ENCODE peak calls at places on chromosomes 5 and 9, in five cellular contexts. T is colonic mucosa; W is CD8-positive, alpha-beta memory T cell; X is aorta; B is AG04450. G is an unnamed sample.

GRCh38 chr5:160438316-160439204 is 16.9 kb downstream of the PTTG1 start:
- DNase-seq in T (peak; percentile 65), W (peak; percentile 19), X (no peak), B (no peak), G (peak; percentile 52)

GRCh38 chr5:84069608-84070179 is 315.0 kb downstream of the EDIL3 start:
- DNase-seq in T (no peak), W (no peak), X (no peak), B (no peak), G (no peak)

GRCh38 chr9:110538169-110538568 is 41.4 kb downstream of the SVEP1 start:
- DNase-seq in T (no peak), W (no peak), X (no peak), B (peak; percentile 30), G (no peak)

GRCh38 chr5:67643531-67643930 is 446.9 kb upstream of the CD180 start:
- DNase-seq in T (no peak), W (no peak), X (no peak), B (no peak), G (no peak)

GRCh38 chr5:66113160-66113559 is 30.9 kb upstream of the SREK1 start:
- DNase-seq in T (no peak), W (no peak), X (no peak), B (no peak), G (no peak)

GRCh38 chr9:70421272-70422180 is 7.1 kb upstream of the KLF9 start:
- DNase-seq in T (no peak), W (no peak), X (no peak), B (no peak), G (no peak)

GRCh38 chr5:10145922-10146321 is 103.8 kb downstream of the ATPSCKMT start:
- DNase-seq in T (no peak), W (no peak), X (no peak), B (peak; percentile 10), G (no peak)

GRCh38 chr5:170643591-170643990 is 139.8 kb downstream of the KCNIP1 start:
- DNase-seq in T (no peak), W (no peak), X (no peak), B (no peak), G (no peak)

GRCh38 chr9:5801739-5802113 is 31.2 kb downstream of the ERMP1 start:
- DNase-seq in T (no peak), W (no peak), X (no peak), B (no peak), G (no peak)

GRCh38 chr5:60404171-60404570 is 295.8 kb downstream of the DEPDC1B start:
- DNase-seq in T (no peak), W (no peak), X (no peak), B (no peak), G (no peak)

GRCh38 chr5:5708367-5708919 is 286.0 kb downstream of the ICE1 start:
- DNase-seq in T (no peak), W (no peak), X (no peak), B (no peak), G (no peak)

GRCh38 chr9:38068616-38068865 is 486 bp downstream of the SHB start:
- DNase-seq in T (peak; percentile 49), W (no peak), X (no peak), B (no peak), G (peak; percentile 46)

DNA sequence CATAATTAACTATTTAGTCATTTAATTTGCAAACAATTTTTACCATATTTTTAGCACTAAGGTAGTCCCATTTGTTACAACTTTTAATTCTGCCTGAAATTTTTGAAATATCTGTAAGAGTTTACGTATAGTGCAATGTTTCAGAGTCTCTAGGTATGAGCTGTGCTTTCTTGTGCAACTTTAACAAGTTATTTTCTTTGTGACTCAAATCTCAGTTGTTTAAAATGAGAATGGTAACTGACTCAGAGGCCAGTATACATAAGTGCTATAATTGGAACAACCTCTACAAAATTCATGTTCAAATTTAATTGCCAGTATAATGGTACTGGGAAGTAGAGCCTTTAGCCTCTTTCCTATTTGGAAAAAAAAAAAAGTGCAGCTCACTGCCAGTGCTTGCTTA is 14.2 kb upstream of the ZNF883 start:
- DNase-seq in T (no peak), W (no peak), X (no peak), B (no peak), G (no peak)
- H3K9me3 ChIP-seq in T (no peaks in the 10 kb centered on the region), W (peaks cover 2% of the 10 kb centered on the region), X (peaks cover 17% of the 10 kb centered on the region), B (peaks cover 10% of the 10 kb centered on the region), G (peaks cover 90% of the 10 kb centered on the region)

GRCh38 chr9:102309379-102309778 is 570.9 kb upstream of the GRIN3A start:
- DNase-seq in T (no peak), W (no peak), X (no peak), B (no peak), G (no peak)
- H3K9me3 ChIP-seq in T (no peaks in the 10 kb centered on the region), W (no peaks in the 10 kb centered on the region), X (peaks cover 3% of the 10 kb centered on the region), B (peaks cover 15% of the 10 kb centered on the region), G (peaks cover 9% of the 10 kb centered on the region)

GRCh38 chr9:125147401-125147951 is 4.1 kb upstream of the SCAI start:
- DNase-seq in T (no peak), W (no peak), X (no peak), B (no peak), G (no peak)

GRCh38 chr9:125143377-125144090 is at the start of gene SCAI:
- DNase-seq in T (peak; percentile 99), W (peak; percentile 98), X (peak; percentile 99), B (peak; percentile 99), G (peak; percentile 99)

GRCh38 chr9:125146247-125146646 is 2.9 kb upstream of the SCAI start:
- DNase-seq in T (no peak), W (no peak), X (no peak), B (peak; percentile 87), G (no peak)

GRCh38 chr9:125142560-125143376 is 560 bp downstream of the SCAI start:
- DNase-seq in T (peak; percentile 28), W (no peak), X (no peak), B (no peak), G (no peak)

DNA sequence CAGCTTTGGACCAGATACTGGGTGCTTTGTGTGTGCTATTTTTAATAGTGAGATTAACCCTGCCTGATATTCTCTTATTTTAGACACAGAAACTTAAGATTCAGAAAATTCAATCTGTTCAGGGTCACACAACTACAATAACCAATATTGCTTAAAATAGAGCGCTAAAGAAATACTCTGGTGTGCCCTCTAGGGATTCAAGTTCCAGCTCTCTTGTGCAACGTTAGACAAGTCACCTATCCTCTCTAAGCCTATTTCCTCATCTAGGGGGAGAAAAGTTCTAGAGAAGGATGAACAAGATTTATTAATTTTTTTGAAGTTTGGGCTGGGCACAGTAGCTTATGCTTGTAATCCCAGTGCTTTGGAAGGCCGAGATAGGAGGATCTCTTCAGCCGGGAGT is 2.1 kb upstream of the SCAI start:
- DNase-seq in T (no peak), W (no peak), X (no peak), B (no peak), G (no peak)
- H3K9me3 ChIP-seq in T (no peaks in the 10 kb centered on the region), W (no peaks in the 10 kb centered on the region), X (no peaks in the 10 kb centered on the region), B (no peaks in the 10 kb centered on the region), G (no peaks in the 10 kb centered on the region)

DNA sequence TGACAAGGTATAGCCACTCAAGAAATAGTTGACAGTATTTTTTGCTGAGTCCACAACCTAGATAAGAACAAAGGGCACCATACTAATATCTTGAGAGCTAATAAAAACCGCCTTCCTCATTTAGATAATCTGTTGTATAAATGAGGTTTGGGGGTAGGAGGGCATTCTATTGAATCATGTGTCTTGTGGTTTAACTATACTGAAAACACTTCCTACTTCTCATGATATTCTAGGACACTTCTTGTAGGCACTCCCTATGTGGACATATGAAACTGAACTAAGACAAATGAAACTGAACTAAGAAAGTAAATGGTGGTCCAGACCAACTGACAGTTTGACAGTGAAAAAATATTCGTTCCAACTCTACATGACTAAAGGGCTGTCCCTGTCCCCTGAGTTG is 1268.5 kb upstream of the C9orf72 start:
- DNase-seq in T (no peak), W (no peak), X (no peak), B (no peak), G (no peak)
- H3K9me3 ChIP-seq in T (no peaks in the 10 kb centered on the region), W (no peaks in the 10 kb centered on the region), X (peaks cover 3% of the 10 kb centered on the region), B (peaks cover 18% of the 10 kb centered on the region), G (no peaks in the 10 kb centered on the region)

DNA sequence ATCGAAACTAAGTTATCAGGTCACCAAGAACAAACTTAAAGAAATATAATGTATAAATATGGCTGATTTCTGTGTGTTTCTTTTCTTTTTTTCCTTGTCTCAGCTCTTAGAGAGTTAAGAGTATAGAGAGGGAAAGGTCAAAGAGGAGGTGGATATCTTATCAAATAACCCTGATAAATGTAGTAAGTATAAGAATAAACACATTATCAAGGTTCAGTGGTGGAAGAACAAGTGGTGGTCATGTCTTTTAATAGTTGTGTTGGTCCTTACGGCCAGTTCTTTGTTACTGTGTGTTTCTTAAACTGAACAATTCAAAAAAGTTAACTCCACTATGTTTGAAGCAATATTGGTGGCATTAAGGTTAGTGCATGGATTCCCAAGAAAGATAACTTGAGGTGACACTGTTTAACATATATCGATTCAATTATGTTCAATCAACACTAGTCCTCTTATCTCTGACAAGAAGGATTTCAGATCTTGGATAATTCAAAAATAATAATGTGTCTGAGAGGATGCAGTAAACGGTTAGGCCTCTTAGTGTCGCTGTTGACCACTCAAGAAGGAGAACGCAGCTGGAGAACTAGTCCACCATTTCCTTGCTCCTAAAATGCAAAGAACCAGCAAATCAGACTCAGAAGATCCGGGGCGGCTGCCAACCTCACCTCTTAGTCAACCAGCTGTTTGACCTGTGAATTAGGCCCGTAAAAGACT is at the start of gene PCDHGA3:
- DNase-seq in T (no peak), W (no peak), X (no peak), B (no peak), G (no peak)
- H3K9me3 ChIP-seq in T (no peaks in the 10 kb centered on the region), W (peaks cover 4% of the 10 kb centered on the region), X (peaks cover 40% of the 10 kb centered on the region), B (peaks cover 55% of the 10 kb centered on the region), G (peaks cover 99% of the 10 kb centered on the region)

DNA sequence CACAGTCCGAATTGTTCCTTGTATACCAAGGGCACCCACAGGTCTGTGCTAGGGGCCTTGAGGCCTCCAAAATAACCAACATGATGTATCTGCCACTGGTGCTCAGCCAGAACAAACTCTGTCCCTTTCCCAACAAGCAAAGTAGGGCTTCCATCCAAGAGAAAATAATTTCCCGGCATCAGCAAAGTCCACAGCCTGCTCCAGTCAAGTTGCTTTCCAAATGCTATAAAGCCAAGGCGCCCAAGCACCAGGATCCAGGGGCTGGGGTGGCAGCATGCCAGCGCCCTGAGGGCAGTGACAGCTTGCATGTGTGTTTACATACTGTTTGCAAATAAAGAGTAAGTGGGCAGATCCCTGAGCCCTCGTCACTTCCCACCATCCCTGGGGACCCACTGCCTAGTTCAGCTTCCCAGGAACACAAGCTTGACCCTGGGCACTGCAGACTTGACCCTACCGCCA is 155.9 kb downstream of the ERCC6L2 start:
- DNase-seq in T (peak; percentile 40), W (no peak), X (peak; percentile 83), B (no peak), G (peak; percentile 86)
- H3K9me3 ChIP-seq in T (no peaks in the 10 kb centered on the region), W (no peaks in the 10 kb centered on the region), X (no peaks in the 10 kb centered on the region), B (peaks cover 16% of the 10 kb centered on the region), G (no peaks in the 10 kb centered on the region)

DNA sequence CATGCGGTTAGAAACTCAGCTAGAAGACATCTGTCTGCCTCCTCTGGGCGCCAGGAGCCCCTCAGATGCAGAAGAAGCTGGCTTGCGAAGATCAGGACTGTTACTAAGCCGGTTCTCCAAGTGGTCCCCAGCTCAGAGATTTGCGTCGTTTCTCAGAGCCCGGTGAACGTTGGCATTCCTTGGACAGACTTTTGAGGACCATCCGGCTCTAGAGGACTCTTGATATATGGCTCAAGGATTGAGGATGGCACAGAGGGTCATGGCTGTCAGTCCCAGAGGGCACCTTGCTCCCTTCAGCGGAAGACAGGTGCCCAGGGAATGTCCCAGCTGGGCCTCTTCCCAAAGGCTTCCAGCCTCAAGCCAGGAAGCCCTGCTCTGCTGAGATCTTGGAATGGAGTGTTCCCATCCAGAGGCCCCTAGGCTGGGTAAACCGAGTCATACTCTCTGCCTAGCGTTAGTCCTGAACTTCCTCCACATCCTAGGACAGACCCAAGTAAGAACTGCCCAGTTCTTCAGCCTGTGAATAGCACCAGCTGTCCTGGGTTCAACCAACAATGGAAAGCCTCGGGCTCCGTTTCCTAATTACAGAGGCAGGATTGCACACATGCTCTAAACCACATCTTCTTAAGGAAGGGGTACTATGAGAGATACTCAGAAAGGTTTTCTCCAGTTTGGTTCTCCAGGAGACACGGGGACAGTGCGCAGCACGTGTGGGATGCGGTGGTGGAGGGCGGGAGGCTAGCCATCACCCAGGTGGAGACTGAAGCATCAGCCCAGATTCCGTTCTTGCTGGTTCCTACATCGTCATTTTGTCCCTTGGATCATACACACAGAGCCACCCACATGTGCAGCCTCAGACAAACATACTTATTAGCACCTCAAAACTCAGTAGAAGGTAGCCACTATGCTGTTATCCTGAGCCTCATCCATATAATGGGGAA is 51.4 kb downstream of the ZNF354C start:
- DNase-seq in T (peak; percentile 7), W (no peak), X (no peak), B (no peak), G (no peak)
- H3K9me3 ChIP-seq in T (no peaks in the 10 kb centered on the region), W (no peaks in the 10 kb centered on the region), X (peaks cover 32% of the 10 kb centered on the region), B (peaks cover 64% of the 10 kb centered on the region), G (peaks cover 97% of the 10 kb centered on the region)